ENCODE peak calls at places on chromosomes 16 and 17, in eight cellular contexts. X, T, W, R, G, P, Y and E are unnamed samples.
A peak's percentile ranks its signal among the peaks of the same experiment; 100 is the strongest.

GRCh38 chr17:59533694-59534093 is 31.7 kb upstream of the DHX40 start:
- DNase-seq in X (no peak), G (no peak), P (no peak), R (no peak), Y (no peak), W (no peak), T (no peak), E (no peak)

GRCh38 chr16:88569614-88569984 is 604 bp upstream of the ZC3H18 start:
- DNase-seq in R (no peak), G (no peak), T (peak; percentile 66), W (no peak), Y (no peak), X (no peak), P (no peak), E (no peak)

GRCh38 chr16:49495151-49495566 is 121.6 kb downstream of the C16orf78 start:
- DNase-seq in T (no peak), X (no peak), Y (no peak), W (no peak), P (no peak), R (no peak), G (no peak), E (no peak)

GRCh38 chr17:59004338-59005111 is 102.2 kb downstream of the TRIM37 start:
- DNase-seq in T (peak; percentile 63), W (peak; percentile 70), R (peak; percentile 64), X (peak; percentile 8), Y (peak; percentile 50), P (peak; percentile 59), G (peak; percentile 66), E (no peak)

GRCh38 chr17:40559954-40560591 is 5.2 kb downstream of the CCR7 start:
- DNase-seq in Y (peak; percentile 92), X (peak; percentile 86), W (peak; percentile 97), P (peak; percentile 79), G (peak; percentile 95), T (peak; percentile 91), R (peak; percentile 94), E (peak; percentile 96)

GRCh38 chr16:48810436-48810802 is 200.4 kb upstream of the N4BP1 start:
- DNase-seq in T (no peak), W (no peak), Y (peak; percentile 9), R (no peak), G (no peak), X (no peak), P (no peak), E (no peak)

GRCh38 chr17:77756028-77756427 is 202.5 kb upstream of the TNRC6C start:
- DNase-seq in Y (no peak), G (no peak), T (no peak), X (no peak), R (no peak), W (no peak), P (no peak), E (peak; percentile 26)

GRCh38 chr16:48318630-48319029 is 66.6 kb downstream of the SIAH1 start:
- DNase-seq in T (no peak), X (peak; percentile 73), R (peak; percentile 10), G (no peak), W (no peak), Y (no peak), P (no peak), E (no peak)

GRCh38 chr17:77881545-77881944 is 77.0 kb upstream of the TNRC6C start:
- DNase-seq in P (no peak), X (peak; percentile 81), T (peak; percentile 86), W (no peak), Y (peak; percentile 82), G (peak; percentile 76), R (peak; percentile 79), E (peak; percentile 91)

GRCh38 chr16:15857779-15858560 is 1.1 kb upstream of the MYH11 start:
- DNase-seq in T (peak; percentile 79), G (peak; percentile 26), W (no peak), X (peak; percentile 48), Y (no peak), P (no peak), R (peak; percentile 49), E (peak; percentile 94)

GRCh38 chr16:27232875-27233605 is 29.7 kb downstream of the KDM8 start:
- DNase-seq in P (no peak), R (no peak), G (no peak), X (no peak), T (no peak), W (no peak), Y (no peak), E (peak; percentile 41)

GRCh38 chr16:84610385-84610784 is 7.5 kb downstream of the COTL1 start:
- DNase-seq in P (no peak), G (no peak), W (peak; percentile 51), T (no peak), Y (no peak), R (no peak), X (no peak), E (no peak)

GRCh38 chr17:19812407-19812806 is 55.3 kb downstream of the ULK2 start:
- DNase-seq in R (no peak), W (peak; percentile 50), Y (no peak), G (no peak), P (no peak), T (no peak), X (no peak), E (no peak)

GRCh38 chr16:86942469-86943175 is 364.3 kb downstream of the FOXL1 start:
- DNase-seq in X (peak; percentile 99), G (no peak), P (no peak), R (no peak), T (no peak), W (no peak), Y (no peak), E (no peak)

GRCh38 chr17:42240201-42240600 is 36.0 kb downstream of the STAT5B start:
- DNase-seq in X (no peak), W (no peak), R (no peak), T (no peak), G (no peak), Y (no peak), P (no peak), E (no peak)

GRCh38 chr16:10880609-10881452 is 3.8 kb downstream of the CIITA start:
- DNase-seq in Y (no peak), W (no peak), P (no peak), G (no peak), R (no peak), X (no peak), T (no peak), E (peak; percentile 27)

GRCh38 chr17:705863-706262 is 8.8 kb downstream of the VPS53 start:
- DNase-seq in P (no peak), W (no peak), R (no peak), G (no peak), T (no peak), X (no peak), Y (no peak), E (no peak)

DNA sequence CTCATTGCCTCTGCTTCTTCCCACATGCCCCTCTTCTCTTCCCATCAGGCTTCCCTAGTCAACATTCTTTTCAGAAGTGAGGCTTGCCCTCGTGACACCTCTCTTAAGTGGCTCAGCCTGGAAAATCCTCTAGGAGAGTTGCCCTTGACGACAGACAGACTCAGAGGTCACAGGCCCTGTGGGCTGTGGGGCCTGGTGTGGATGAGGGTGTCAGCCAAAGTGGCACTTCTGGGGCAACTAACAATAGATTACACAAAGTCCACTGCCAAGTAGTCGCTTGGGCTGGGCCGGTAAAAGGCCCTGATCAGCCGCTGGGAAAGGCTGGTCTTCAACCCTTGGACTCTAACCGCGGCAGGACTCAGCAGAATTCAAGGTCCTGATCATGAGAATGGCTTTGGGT is 33.7 kb upstream of the METTL16 start:
- DNase-seq in Y (peak; percentile 75), W (no peak), X (no peak), R (peak; percentile 35), P (no peak), G (no peak), T (no peak), E (no peak)
- H3K4me1 ChIP-seq in Y (no peaks in the 10 kb centered on the region), W (peaks cover 14% of the 10 kb centered on the region), X (no peaks in the 10 kb centered on the region), R (no peaks in the 10 kb centered on the region), P (no peaks in the 10 kb centered on the region), G (no peaks in the 10 kb centered on the region), T (no peaks in the 10 kb centered on the region), E (no peaks in the 10 kb centered on the region)

GRCh38 chr17:7235693-7236665 is 1.7 kb upstream of the DVL2 start:
- DNase-seq in G (no peak), P (no peak), W (no peak), Y (no peak), R (no peak), X (peak; percentile 40), T (no peak), E (peak; percentile 63)

GRCh38 chr17:7236808-7237207 is 2.4 kb downstream of the PHF23 start:
- DNase-seq in W (no peak), X (no peak), Y (no peak), G (no peak), T (no peak), R (no peak), P (no peak), E (peak; percentile 63)

GRCh38 chr17:7233701-7234099 is 617 bp downstream of the DVL2 start:
- DNase-seq in G (no peak), X (peak; percentile 35), R (no peak), W (no peak), Y (no peak), T (no peak), P (no peak), E (no peak)

GRCh38 chr17:7232114-7232513 is 2.2 kb downstream of the DVL2 start:
- DNase-seq in W (no peak), T (no peak), P (no peak), Y (no peak), X (no peak), G (no peak), R (no peak), E (no peak)

GRCh38 chr17:7234100-7235012 is at the start of gene DVL2:
- DNase-seq in Y (peak; percentile 97), P (peak; percentile 88), R (peak; percentile 96), W (peak; percentile 98), T (peak; percentile 97), G (peak; percentile 97), X (peak; percentile 83), E (peak; percentile 98)
- TF ChIP-seq CTCF in Y (no peak), P (no peak), R (peak; percentile 29), W (no peak), T (no peak), G (no peak), X (no peak), E (no peak)

GRCh38 chr16:66591018-66591417 is 11.8 kb downstream of the CMTM2 start:
- DNase-seq in G (no peak), R (no peak), T (no peak), Y (no peak), X (no peak), P (no peak), W (no peak), E (no peak)

GRCh38 chr16:66592241-66592640 is 12.3 kb upstream of the CMTM3 start:
- DNase-seq in X (no peak), T (no peak), W (no peak), Y (no peak), R (no peak), G (no peak), P (no peak), E (no peak)

GRCh38 chr16:66587881-66588600 is 8.8 kb downstream of the CMTM2 start:
- DNase-seq in T (no peak), P (no peak), X (no peak), G (no peak), R (no peak), Y (no peak), W (no peak), E (no peak)

GRCh38 chr16:66588981-66589713 is 9.9 kb downstream of the CMTM2 start:
- DNase-seq in R (peak; percentile 56), T (no peak), Y (peak; percentile 49), G (peak; percentile 42), X (no peak), P (no peak), W (peak; percentile 68), E (peak; percentile 71)

GRCh38 chr16:66590322-66590721 is 11.1 kb downstream of the CMTM2 start:
- DNase-seq in Y (no peak), G (no peak), T (no peak), X (no peak), W (no peak), R (no peak), P (no peak), E (no peak)
- H3K4me1 ChIP-seq in Y (no peaks in the 10 kb centered on the region), G (no peaks in the 10 kb centered on the region), T (no peaks in the 10 kb centered on the region), X (peaks cover 2% of the 10 kb centered on the region), W (no peaks in the 10 kb centered on the region), R (no peaks in the 10 kb centered on the region), P (no peaks in the 10 kb centered on the region), E (no peaks in the 10 kb centered on the region)

GRCh38 chr17:28714281-28714680 is 2.6 kb upstream of the PROCA1 start:
- DNase-seq in X (no peak), G (no peak), Y (no peak), T (no peak), R (no peak), P (no peak), W (peak; percentile 46), E (no peak)
- TF ChIP-seq CTCF in X (no peak), G (no peak), Y (no peak), T (no peak), R (no peak), P (no peak), W (peak; percentile 33), E (no peak)